ENCODE peak calls at places on chromosome 18, in ten cellular contexts. I, U, G, P, H, X, O, B, V and M are unnamed samples.

GRCh38 chr18:32906506-32907214 is 133.8 kb upstream of the KLHL14 start:
- DNase-seq in P (no peak), U (no peak), I (no peak), X (no peak), G (no peak), H (peak; percentile 17), B (no peak), O (no peak), V (no peak), M (no peak)

GRCh38 chr18:38042496-38042895 is 476.9 kb upstream of the CELF4 start:
- DNase-seq in B (no peak), H (no peak), P (no peak), X (no peak), U (no peak), V (no peak), I (no peak), G (no peak), O (no peak), M (no peak)

GRCh38 chr18:58863539-58864145 is 1.0 kb upstream of the ZNF532 start:
- DNase-seq in X (peak; percentile 47), O (peak; percentile 61), H (peak; percentile 55), G (no peak), B (no peak), V (peak; percentile 75), P (peak; percentile 65), I (peak; percentile 46), U (no peak), M (no peak)

GRCh38 chr18:21703241-21703820 is 1.2 kb downstream of the ABHD3 start:
- DNase-seq in P (peak; percentile 71), G (no peak), H (peak; percentile 64), I (peak; percentile 14), V (no peak), U (no peak), B (no peak), X (no peak), O (no peak), M (no peak)

GRCh38 chr18:23191952-23192662 is 56.8 kb downstream of the CABLES1 start:
- DNase-seq in G (peak; percentile 70), U (peak; percentile 19), X (peak; percentile 59), P (peak; percentile 39), B (no peak), O (peak; percentile 92), H (no peak), I (no peak), V (peak; percentile 81), M (no peak)

GRCh38 chr18:2417861-2418610 is 153.3 kb downstream of the METTL4 start:
- DNase-seq in G (no peak), B (no peak), X (no peak), U (no peak), V (no peak), O (peak; percentile 17), P (no peak), I (no peak), H (no peak), M (no peak)

GRCh38 chr18:7590800-7591560 is 23.9 kb downstream of the PTPRM start:
- DNase-seq in V (no peak), G (no peak), I (no peak), B (no peak), U (no peak), O (peak; percentile 15), P (no peak), X (no peak), H (no peak), M (no peak)

GRCh38 chr18:70535041-70535440 is 246.2 kb downstream of the SOCS6 start:
- DNase-seq in I (no peak), O (no peak), U (no peak), X (no peak), P (no peak), H (no peak), V (no peak), G (no peak), B (no peak), M (no peak)

GRCh38 chr18:45110577-45111506 is 430.2 kb downstream of the SETBP1 start:
- DNase-seq in V (peak; percentile 51), X (no peak), O (peak; percentile 20), P (peak; percentile 30), H (no peak), U (no peak), I (no peak), B (no peak), G (no peak), M (peak; percentile 92)

GRCh38 chr18:52813637-52814416 is 473.8 kb downstream of the DCC start:
- DNase-seq in P (no peak), H (no peak), I (no peak), O (no peak), V (no peak), G (no peak), U (no peak), X (no peak), B (no peak), M (no peak)

GRCh38 chr18:58091099-58091611 is 47.1 kb downstream of the NEDD4L start:
- DNase-seq in H (no peak), O (no peak), P (peak; percentile 42), B (no peak), X (peak; percentile 58), V (no peak), U (no peak), I (no peak), G (no peak), M (no peak)

GRCh38 chr18:28366667-28367066 is 189.7 kb upstream of the CDH2 start:
- DNase-seq in O (no peak), G (no peak), U (no peak), P (no peak), H (no peak), V (no peak), X (no peak), B (no peak), I (no peak), M (no peak)

GRCh38 chr18:6781846-6782245 is 52.3 kb downstream of the ARHGAP28 start:
- DNase-seq in G (peak; percentile 42), P (no peak), B (no peak), X (peak; percentile 57), U (peak; percentile 15), I (no peak), V (no peak), H (no peak), O (peak; percentile 65), M (no peak)

DNA sequence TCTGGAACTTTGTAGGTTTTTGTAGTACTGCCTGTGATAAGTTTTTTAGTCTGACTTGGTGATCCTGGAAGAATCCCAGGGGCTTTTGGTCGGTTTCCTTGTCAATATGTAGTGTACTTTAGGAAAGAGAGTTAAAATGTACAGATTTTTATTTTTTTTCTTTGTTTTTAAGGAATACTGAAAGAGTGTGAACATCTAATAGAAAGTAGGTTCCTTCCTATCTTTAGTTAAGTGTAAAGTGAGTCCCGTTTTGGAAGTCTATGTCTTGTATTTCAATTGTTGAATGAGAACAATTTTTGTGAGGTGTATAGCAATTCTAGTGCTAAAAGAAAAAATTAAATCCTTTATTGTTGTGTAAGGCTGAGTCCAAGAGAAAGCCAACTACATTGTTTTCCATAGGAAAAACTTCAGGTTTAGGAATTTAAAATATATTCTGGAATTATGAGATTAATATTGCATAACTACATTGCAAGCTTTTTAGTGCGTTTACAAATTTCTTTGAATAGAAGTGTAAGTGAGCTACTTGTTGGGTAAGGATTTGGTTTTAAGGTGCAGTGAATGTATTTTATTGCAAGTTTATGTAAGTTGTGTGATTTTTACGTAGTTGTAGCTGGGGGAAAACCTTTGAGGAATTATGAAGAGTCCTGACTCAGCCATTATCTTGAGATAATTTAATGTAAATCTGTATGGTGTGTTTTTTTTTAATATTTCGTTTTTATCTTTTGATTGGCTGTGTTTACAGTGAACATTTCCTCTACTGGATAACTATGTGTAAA is 1.7 kb downstream of the VAPA start:
- DNase-seq in P (no peak), U (no peak), G (no peak), H (no peak), B (no peak), X (no peak), V (no peak), O (no peak), I (no peak), M (no peak)
- TF ChIP-seq CTCF in P (no peak), U (no peak), G (no peak), H (no peak), B (no peak), X (no peak), V (no peak), O (no peak), I (no peak), M (no peak)

DNA sequence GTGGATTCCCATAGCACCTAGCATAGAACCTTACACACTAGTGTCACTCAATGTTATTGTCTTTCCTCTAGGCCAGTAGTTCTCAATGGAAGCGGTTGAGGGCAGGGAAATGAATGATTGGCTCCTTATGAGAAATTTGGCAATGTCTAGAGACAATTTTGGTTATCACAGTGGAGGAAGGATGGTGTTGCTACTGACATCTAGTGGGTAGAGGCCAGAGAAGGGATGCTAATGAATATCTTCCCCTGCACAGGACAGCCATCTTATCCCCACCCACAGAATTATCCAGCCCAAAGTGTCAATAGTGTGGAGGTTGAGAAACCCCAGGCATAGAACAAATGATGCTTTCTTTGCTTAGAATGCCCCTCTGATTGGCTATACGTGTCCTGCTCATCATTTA is 15.8 kb downstream of the C18orf63 start:
- DNase-seq in H (peak; percentile 38), P (no peak), U (peak; percentile 5), B (no peak), V (no peak), X (no peak), G (peak; percentile 52), I (no peak), O (peak; percentile 80), M (no peak)
- TF ChIP-seq CTCF in H (peak; percentile 44), P (no peak), U (peak; percentile 69), B (no peak), V (peak; percentile 32), X (no peak), G (peak; percentile 51), I (peak; percentile 47), O (peak; percentile 67), M (no peak)

DNA sequence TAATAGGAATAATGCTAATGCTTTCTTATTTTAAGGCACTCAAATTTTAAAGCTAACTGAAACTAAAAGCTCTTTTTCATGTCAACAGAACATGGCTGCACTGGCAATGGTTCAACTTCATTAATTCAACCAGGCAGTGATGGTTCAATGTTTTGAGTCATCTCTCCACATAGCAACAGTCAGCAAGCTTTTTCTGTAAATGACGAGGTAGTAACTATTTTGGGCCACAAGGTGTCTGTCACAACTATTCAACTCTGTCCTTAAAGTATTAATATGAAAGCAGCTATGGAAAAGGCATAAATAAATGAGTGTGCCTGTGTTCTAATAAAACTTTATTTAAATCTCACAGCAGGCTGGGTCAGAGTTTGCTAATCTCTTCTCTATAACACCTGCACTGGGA is 1425.6 kb upstream of the PIK3C3 start:
- DNase-seq in O (peak; percentile 43), X (no peak), V (no peak), H (peak; percentile 45), U (no peak), I (no peak), P (no peak), B (no peak), G (no peak), M (no peak)
- TF ChIP-seq CTCF in O (peak; percentile 16), X (no peak), V (no peak), H (peak; percentile 53), U (no peak), I (peak; percentile 49), P (no peak), B (no peak), G (no peak), M (no peak)

DNA sequence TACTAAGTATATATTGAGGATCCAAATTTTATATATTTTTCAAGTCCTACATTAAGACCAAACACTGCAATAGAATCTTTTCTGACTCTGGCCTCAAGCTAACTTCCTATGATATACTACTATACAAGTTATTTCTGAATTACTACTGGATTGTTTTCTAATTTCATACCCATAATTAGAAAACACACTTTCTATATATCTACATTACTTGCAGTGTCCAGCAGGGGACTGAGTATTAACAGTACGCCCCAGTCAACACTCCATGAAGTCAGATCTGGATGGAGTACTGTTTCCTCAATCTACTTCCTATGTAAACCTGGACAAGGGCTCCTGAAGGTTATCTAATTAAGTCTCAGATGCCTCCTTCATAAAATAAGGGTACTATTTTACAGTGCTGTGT is 26.5 kb downstream of the RMP24 start:
- DNase-seq in X (no peak), U (no peak), B (no peak), I (no peak), P (no peak), O (peak; percentile 21), G (no peak), H (peak; percentile 26), V (no peak), M (no peak)
- TF ChIP-seq CTCF in X (no peak), U (peak; percentile 30), B (no peak), I (peak; percentile 53), P (no peak), O (peak; percentile 32), G (peak; percentile 40), H (peak; percentile 48), V (no peak), M (no peak)